ENCODE peak calls at places on chromosomes 11 and 22, in five cellular contexts. E, I, W, C and N are unnamed samples.

GRCh38 chr22:24236656-24237055 is 8.2 kb downstream of the GGT5 start:
- DNase-seq in E (no peak), I (no peak), W (no peak), C (no peak), N (no peak)

GRCh38 chr11:45921561-45922424 is 663 bp upstream of the LARGE2 start:
- DNase-seq in E (peak), I (no peak), W (peak), C (no peak), N (peak)

GRCh38 chr11:83724704-83725114 is 438.5 kb upstream of the CCDC90B start:
- DNase-seq in E (peak), I (no peak), W (peak), C (peak), N (peak)

GRCh38 chr22:28373841-28374240 is 305.8 kb downstream of the TTC28 start:
- DNase-seq in E (no peak), I (no peak), W (no peak), C (no peak), N (no peak)

GRCh38 chr22:17104336-17104935 is 16.7 kb downstream of the TMEM121B start:
- DNase-seq in E (no peak), I (no peak), W (no peak), C (no peak), N (no peak)

GRCh38 chr11:44763111-44763820 is 36.5 kb downstream of the TSPAN18 start:
- DNase-seq in E (no peak), I (no peak), W (no peak), C (no peak), N (peak)

GRCh38 chr22:42627981-42628380 is 12.4 kb downstream of the ATP5MGL start:
- DNase-seq in E (no peak), I (no peak), W (no peak), C (no peak), N (no peak)

GRCh38 chr11:18853086-18853720 is 61.6 kb upstream of the PTPN5 start:
- DNase-seq in E (peak), I (no peak), W (peak), C (no peak), N (peak)

GRCh38 chr11:76230392-76230791 is 24.1 kb upstream of the WNT11 start:
- DNase-seq in E (no peak), I (no peak), W (no peak), C (no peak), N (no peak)

GRCh38 chr11:106228996-106229395 is 151.5 kb downstream of the AASDHPPT start:
- DNase-seq in E (no peak), I (no peak), W (no peak), C (no peak), N (no peak)

GRCh38 chr22:27512283-27512761 is 289.2 kb downstream of the MN1 start:
- DNase-seq in E (no peak), I (no peak), W (no peak), C (no peak), N (no peak)

GRCh38 chr11:45485070-45485716 is 180.2 kb downstream of the CHST1 start:
- DNase-seq in E (no peak), I (no peak), W (peak), C (no peak), N (no peak)

GRCh38 chr11:65301491-65302329 is 13.0 kb upstream of the CDC42EP2 start:
- DNase-seq in E (no peak), I (no peak), W (peak), C (peak), N (peak)

GRCh38 chr11:70128435-70128906 is 50.4 kb downstream of the ANO1 start:
- DNase-seq in E (no peak), I (no peak), W (peak), C (no peak), N (peak)

GRCh38 chr11:21514298-21514697 is 678.6 kb upstream of the ANO5 start:
- DNase-seq in E (peak), I (no peak), W (peak), C (no peak), N (peak)

GRCh38 chr22:23000657-23001439 is 69.5 kb upstream of the GNAZ start:
- DNase-seq in E (peak), I (no peak), W (no peak), C (no peak), N (peak)